ENCODE peak calls at places on chromosomes 4 and X, in four cellular contexts. N, T, A and W are unnamed samples.

GRCh38 chr4:17335371-17335770 is 176.5 kb downstream of the QDPR start:
- DNase-seq in N (no peak), T (no peak), A (no peak), W (no peak)

GRCh38 chrX:69189972-69190371 is 24.7 kb upstream of the PJA1 start:
- DNase-seq in N (peak), T (no peak), A (no peak), W (no peak)

GRCh38 chr4:186651181-186651603 is 72.5 kb downstream of the FAT1 start:
- DNase-seq in N (no peak), T (no peak), A (no peak), W (no peak)

GRCh38 chr4:38905657-38906398 is 38.2 kb downstream of the FAM114A1 start:
- DNase-seq in N (no peak), T (no peak), A (no peak), W (no peak)

GRCh38 chr4:13984996-13985780 is 357.7 kb upstream of the BOD1L1 start:
- DNase-seq in N (no peak), T (no peak), A (no peak), W (no peak)

GRCh38 chr4:15677507-15677988 is 4.1 kb upstream of the FAM200B start:
- DNase-seq in N (no peak), T (no peak), A (peak), W (no peak)

GRCh38 chr4:173834151-173834550 is 304.1 kb upstream of the HAND2 start:
- DNase-seq in N (no peak), T (no peak), A (no peak), W (no peak)

GRCh38 chrX:53263597-53264094 is 17.7 kb downstream of the IQSEC2 start:
- DNase-seq in N (no peak), T (peak), A (no peak), W (no peak)